ENCODE peak calls at places on chromosomes 11 and 22, in four cellular contexts. A is GM12878, S is K562, Q is HepG2. H is an unnamed sample.

GRCh38 chr11:59204736-59205135 is 8.0 kb downstream of the MPEG1 start:
- DNase-seq in S (no peak), Q (no peak), A (no peak), H (no peak)

GRCh38 chr11:11628651-11629050 is 6.8 kb upstream of the GALNT18 start:
- DNase-seq in S (no peak), Q (no peak), A (no peak), H (no peak)

GRCh38 chr11:126914941-126915340 is 85.6 kb downstream of the KIRREL3 start:
- DNase-seq in Q (no peak), A (no peak), S (no peak), H (no peak)

GRCh38 chr11:15668718-15669117 is 554.0 kb downstream of the INSC start:
- DNase-seq in S (no peak), Q (no peak), A (no peak), H (no peak)

GRCh38 chr22:44172370-44173108 is 8.2 kb upstream of the PARVG start:
- DNase-seq in A (no peak), Q (no peak), S (no peak), H (no peak)

GRCh38 chr22:43922123-43922522 is 1.5 kb upstream of the PNPLA3 start:
- DNase-seq in S (peak), Q (peak), A (no peak), H (no peak)

GRCh38 chr11:3614742-3615171 is 27.0 kb downstream of the ART5 start:
- DNase-seq in A (peak), Q (no peak), S (no peak), H (no peak)

GRCh38 chr22:46546466-46547178 is 9.2 kb upstream of the CELSR1 start:
- DNase-seq in S (no peak), A (no peak), Q (no peak), H (no peak)

GRCh38 chr22:16601437-16602223 is 9.0 kb upstream of the CCT8L2 start:
- DNase-seq in Q (no peak), S (peak), A (no peak), H (no peak)

GRCh38 chr11:44711113-44711512 is 15.6 kb upstream of the TSPAN18 start:
- DNase-seq in S (no peak), Q (no peak), A (no peak), H (no peak)

GRCh38 chr11:2830030-2830812 is 55.4 kb downstream of the CDKN1C start:
- DNase-seq in Q (no peak), A (no peak), S (no peak), H (no peak)

GRCh38 chr22:36979016-36979415 is 40.2 kb downstream of the TST start:
- DNase-seq in S (no peak), Q (no peak), A (no peak), H (no peak)

GRCh38 chr11:113871331-113871730 is 4.0 kb downstream of the USP28 start:
- DNase-seq in S (no peak), Q (no peak), A (no peak), H (no peak)

GRCh38 chr11:57562596-57562995 is 4.9 kb downstream of the UBE2L6 start:
- DNase-seq in A (no peak), Q (no peak), S (no peak), H (peak)

GRCh38 chr11:28245131-28245530 is 136.9 kb downstream of the METTL15 start:
- DNase-seq in A (no peak), S (no peak), Q (no peak), H (no peak)

GRCh38 chr11:62860835-62861563 is 19.7 kb upstream of the SLC3A2 start:
- DNase-seq in A (no peak), S (no peak), Q (no peak), H (no peak)

GRCh38 chr22:44537016-44537936 is 39.2 kb upstream of the RTL6 start:
- DNase-seq in Q (no peak), S (no peak), A (no peak), H (no peak)

GRCh38 chr11:83069441-83070043 is 2.2 kb downstream of the RAB30 start:
- DNase-seq in A (no peak), S (no peak), Q (no peak), H (no peak)

GRCh38 chr11:27215471-27216267 is 147.3 kb downstream of the CCDC34 start:
- DNase-seq in A (no peak), S (no peak), Q (no peak), H (no peak)

GRCh38 chr11:46966773-46967172 is 30.2 kb downstream of the CSTPP1 start:
- DNase-seq in S (no peak), Q (no peak), A (no peak), H (no peak)

GRCh38 chr11:109704432-109704831 is 282.4 kb downstream of the C11orf87 start:
- DNase-seq in A (no peak), S (no peak), Q (no peak), H (no peak)

GRCh38 chr11:70137383-70137782 is 59.3 kb downstream of the ANO1 start:
- DNase-seq in S (no peak), Q (no peak), A (no peak), H (no peak)

GRCh38 chr11:47185305-47186075 is 744 bp downstream of the PACSIN3 start:
- DNase-seq in Q (peak), S (no peak), A (no peak), H (no peak)

GRCh38 chr11:2699185-2699530 is 636 bp downstream of the KCNQ1OT1 start:
- DNase-seq in S (no peak), Q (no peak), A (no peak), H (peak)

GRCh38 chr11:11845066-11845465 is 3.3 kb downstream of the USP47 start:
- DNase-seq in S (no peak), Q (no peak), A (no peak), H (no peak)

GRCh38 chr22:25970996-25971811 is 198.1 kb upstream of the SEZ6L start:
- DNase-seq in Q (no peak), S (no peak), A (peak), H (no peak)

GRCh38 chr22:47014636-47014930 is 252.1 kb downstream of the TBC1D22A start:
- DNase-seq in Q (no peak), S (no peak), A (no peak), H (no peak)

GRCh38 chr11:86595401-86595800 is 77.0 kb downstream of the ME3 start:
- DNase-seq in S (no peak), Q (no peak), A (no peak), H (no peak)

GRCh38 chr11:64916040-64916847 is 765 bp downstream of the ATG2A start:
- DNase-seq in S (peak), A (no peak), Q (peak), H (peak)

GRCh38 chr11:67270256-67271211 is 4.3 kb downstream of the GRK2 start:
- DNase-seq in A (no peak), Q (no peak), S (no peak), H (no peak)

GRCh38 chr11:88507771-88508557 is 170.4 kb upstream of the CTSC start:
- DNase-seq in A (no peak), S (no peak), Q (no peak), H (no peak)

GRCh38 chr11:2300290-2300935 is 1.3 kb downstream of the C11orf21 start:
- DNase-seq in Q (no peak), S (no peak), A (no peak), H (no peak)

GRCh38 chr11:65871811-65872548 is 620 bp downstream of the EFEMP2 start:
- DNase-seq in S (no peak), Q (no peak), A (no peak), H (no peak)

GRCh38 chr11:15201586-15201985 is 86.9 kb downstream of the INSC start:
- DNase-seq in A (no peak), S (no peak), Q (no peak), H (no peak)

GRCh38 chr22:21977814-21978213 is 4.8 kb downstream of the TOP3B start:
- DNase-seq in S (no peak), A (no peak), Q (no peak), H (no peak)

GRCh38 chr11:63567044-63567840 is 4.1 kb upstream of the PLAAT2 start:
- DNase-seq in A (peak), Q (peak), S (peak), H (peak)

GRCh38 chr22:38034278-38034882 is 22.8 kb upstream of the PICK1 start:
- DNase-seq in S (peak), A (peak), Q (peak), H (peak)

GRCh38 chr22:42688914-42689275 is 31.8 kb downstream of the A4GALT start:
- DNase-seq in Q (no peak), A (no peak), S (no peak), H (no peak)

GRCh38 chr22:48682517-48682916 is 1145.2 kb downstream of the BRD1 start:
- DNase-seq in Q (no peak), S (no peak), A (no peak), H (no peak)
- TF ChIP-seq JUNB in Q (no peak), S (no peak), A (no peak), H (no peak)

DNA sequence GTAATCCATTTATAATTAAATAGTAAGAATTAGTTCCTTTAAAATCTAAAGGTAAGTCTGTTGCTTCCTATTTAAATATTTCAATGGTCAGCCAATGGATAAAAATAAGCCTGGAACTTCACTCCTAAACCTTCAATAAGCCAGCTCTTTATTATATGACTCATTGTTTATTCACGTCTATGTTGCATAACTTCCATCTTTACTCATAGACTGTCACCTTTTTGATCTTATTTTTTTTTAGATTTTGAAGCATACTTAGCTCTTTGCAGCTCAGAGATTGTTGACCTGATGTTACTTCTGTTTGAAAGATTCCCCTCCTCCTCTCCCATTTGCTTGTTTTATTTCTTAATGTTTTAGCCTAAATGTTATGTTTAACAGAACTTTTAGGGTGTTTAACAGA is 1571.2 kb upstream of the RAG2 start:
- DNase-seq in A (no peak), S (no peak), Q (peak), H (no peak)
- TF ChIP-seq RFX5 in A (no peak), S (no peak), Q (no peak), H (no peak)

DNA sequence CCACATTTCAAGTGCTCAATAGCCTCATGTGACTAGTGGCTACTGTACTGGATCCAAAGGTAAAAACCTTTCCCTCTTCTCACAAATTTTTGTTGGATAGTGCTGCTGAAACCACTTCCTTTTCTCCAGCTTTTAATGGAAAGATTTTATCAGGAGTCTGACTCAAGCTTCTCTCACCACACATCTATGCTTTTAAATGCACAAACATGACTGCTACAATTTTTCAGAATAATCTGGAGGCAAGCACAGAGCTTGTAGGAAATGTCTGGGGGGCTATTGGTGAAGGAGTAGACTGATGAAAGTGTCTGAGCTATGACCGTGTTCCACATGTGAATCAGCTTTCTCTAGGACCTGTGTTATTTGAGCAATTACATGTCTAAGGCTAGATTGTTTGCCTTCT is 101.1 kb upstream of the FAT3 start:
- DNase-seq in A (no peak), S (no peak), Q (no peak), H (no peak)
- TF ChIP-seq REST in A (no peak), S (no peak), Q (no peak), H (no peak)

GRCh38 chr22:32050678-32051515 is 7.8 kb downstream of the SLC5A1 start:
- DNase-seq in S (no peak), A (peak), Q (peak), H (peak)
- TF ChIP-seq JUNB in S (no peak), A (peak), Q (no peak), H (no peak)

DNA sequence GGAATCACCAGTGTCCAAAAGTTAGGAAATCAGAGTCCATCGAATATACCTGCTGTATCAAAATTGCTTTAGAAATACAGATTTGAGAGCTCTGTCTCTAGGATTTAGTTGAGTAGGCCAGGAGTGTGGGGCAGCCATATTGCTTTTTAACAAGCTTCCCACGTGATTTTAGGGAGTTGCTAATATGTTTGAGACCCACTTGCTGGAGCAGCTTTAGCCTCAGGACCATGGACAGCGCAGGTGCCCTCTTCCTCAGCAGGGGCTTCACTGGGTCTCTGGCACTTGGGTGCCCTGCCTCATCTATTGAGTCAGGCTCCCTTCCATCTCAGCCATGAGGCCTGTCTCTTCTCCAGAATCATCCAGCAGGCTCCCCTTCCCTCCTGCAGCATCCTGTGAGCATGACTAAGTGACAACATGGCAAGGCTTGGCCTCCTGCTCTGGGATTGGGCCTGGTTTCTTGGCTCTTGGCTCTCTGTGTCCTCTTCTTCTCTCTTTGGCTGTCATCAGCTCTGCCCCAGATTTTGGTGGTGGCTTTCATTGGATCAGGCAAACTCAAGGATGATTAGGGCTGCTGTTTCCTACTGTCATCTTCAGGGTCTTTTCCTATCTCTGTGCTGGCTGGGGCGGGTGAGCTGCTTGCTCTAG is 70.0 kb downstream of the SGSM1 start:
- DNase-seq in S (peak), A (no peak), Q (no peak), H (peak)
- TF ChIP-seq RFX5 in S (no peak), A (no peak), Q (no peak), H (no peak)

GRCh38 chr11:7636350-7636749 is 37.0 kb downstream of the CYB5R2 start:
- DNase-seq in S (no peak), Q (no peak), A (no peak), H (no peak)
- TF ChIP-seq REST in S (no peak), Q (no peak), A (no peak), H (no peak)

DNA sequence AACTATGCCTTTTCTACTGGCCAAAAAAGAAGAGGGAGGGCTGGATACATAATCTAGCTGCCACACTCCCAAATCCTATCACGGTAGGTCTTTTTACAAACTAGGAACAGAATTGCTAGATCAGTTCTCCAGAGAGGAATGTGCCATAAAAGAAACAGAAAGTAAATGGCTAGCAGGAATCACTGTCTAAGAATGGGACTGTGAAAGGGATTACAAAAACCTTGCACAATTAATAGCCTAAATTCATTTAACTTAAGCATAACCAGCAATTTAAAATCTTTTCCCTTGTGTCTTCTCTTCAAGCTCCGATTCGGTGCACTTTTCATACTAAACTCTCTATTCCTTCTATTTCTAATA is 35.1 kb downstream of the APOL5 start:
- DNase-seq in Q (no peak), A (no peak), S (no peak), H (no peak)
- TF ChIP-seq JUNB in Q (no peak), A (no peak), S (no peak), H (no peak)

DNA sequence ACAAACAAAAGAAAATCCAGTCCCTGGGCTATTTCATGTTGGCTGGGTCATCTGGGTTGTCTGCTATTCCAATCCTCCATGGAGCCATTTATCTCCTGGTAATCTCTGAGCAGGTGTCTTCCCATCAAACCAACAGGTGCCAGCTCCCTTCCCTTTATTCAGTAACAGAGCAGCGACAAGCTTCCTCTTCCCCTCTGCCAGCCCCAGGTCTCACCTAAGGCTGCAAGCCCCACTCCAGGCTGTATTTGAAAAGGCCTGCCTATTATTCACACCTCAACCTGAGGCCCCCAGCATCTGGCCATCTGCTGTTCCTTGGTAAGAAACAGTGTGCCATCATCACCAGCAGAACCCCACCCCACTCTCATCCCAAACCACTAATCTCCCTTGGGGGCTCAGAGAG is 436.2 kb downstream of the BUD13 start:
- DNase-seq in Q (no peak), A (no peak), S (no peak), H (no peak)
- TF ChIP-seq RFX5 in Q (no peak), A (no peak), S (no peak), H (no peak)